ENCODE peak calls at places on chromosome 3, in five cellular contexts. Y is aorta, W is PC-3, I is fibroblast of pulmonary artery, F is psoas muscle. U is an unnamed sample.

GRCh38 chr3:131072845-131073244 is 46.2 kb downstream of the NEK11 start:
- DNase-seq in Y (no peak), W (no peak), I (peak; percentile 92), F (no peak), U (peak; percentile 32)

GRCh38 chr3:31185004-31185357 is 290.5 kb upstream of the GADL1 start:
- DNase-seq in Y (no peak), W (no peak), I (no peak), F (no peak), U (no peak)

GRCh38 chr3:143283432-143284128 is 164.0 kb downstream of the CHST2 start:
- DNase-seq in Y (no peak), W (peak; percentile 89), I (no peak), F (no peak), U (no peak)

GRCh38 chr3:167228135-167228534 is 152.0 kb downstream of the ZBBX start:
- DNase-seq in Y (no peak), W (peak; percentile 75), I (peak; percentile 0), F (no peak), U (no peak)

GRCh38 chr3:158727499-158728377 is 4.5 kb downstream of the RARRES1 start:
- DNase-seq in Y (no peak), W (peak; percentile 84), I (peak; percentile 87), F (no peak), U (peak; percentile 85)

GRCh38 chr3:67418539-67419529 is 235.6 kb downstream of the SUCLG2 start:
- DNase-seq in Y (no peak), W (no peak), I (peak; percentile 71), F (no peak), U (no peak)

GRCh38 chr3:142828703-142829304 is 60.1 kb downstream of the PCOLCE2 start:
- DNase-seq in Y (peak; percentile 93), W (peak; percentile 86), I (peak; percentile 87), F (peak; percentile 81), U (peak; percentile 74)

GRCh38 chr3:161884830-161885229 is 388.2 kb downstream of the OTOL1 start:
- DNase-seq in Y (no peak), W (no peak), I (no peak), F (no peak), U (no peak)

GRCh38 chr3:167837430-167837829 is 101.9 kb downstream of the SERPINI1 start:
- DNase-seq in Y (no peak), W (peak; percentile 52), I (peak; percentile 7), F (no peak), U (peak; percentile 3)

GRCh38 chr3:147890114-147890513 is 480.9 kb downstream of the ZIC1 start:
- DNase-seq in Y (no peak), W (no peak), I (no peak), F (no peak), U (no peak)

GRCh38 chr3:43966126-43966525 is 275.4 kb downstream of the ABHD5 start:
- DNase-seq in Y (no peak), W (no peak), I (no peak), F (no peak), U (no peak)

GRCh38 chr3:138817685-138818084 is 17.0 kb downstream of the PIK3CB start:
- DNase-seq in Y (peak; percentile 8), W (no peak), I (no peak), F (no peak), U (no peak)

GRCh38 chr3:47664519-47664918 is 85.9 kb upstream of the CSPG5 start:
- DNase-seq in Y (no peak), W (peak; percentile 43), I (peak; percentile 14), F (no peak), U (peak; percentile 25)

GRCh38 chr3:9916346-9916733 is 558 bp upstream of the IL17RC start:
- DNase-seq in Y (peak; percentile 77), W (peak; percentile 89), I (peak; percentile 42), F (no peak), U (peak; percentile 25)

GRCh38 chr3:13215940-13216546 is 142.8 kb upstream of the IQSEC1 start:
- DNase-seq in Y (peak; percentile 36), W (peak; percentile 98), I (peak; percentile 30), F (no peak), U (peak; percentile 5)

GRCh38 chr3:123642957-123643330 is 58.1 kb upstream of the HACD2 start:
- DNase-seq in Y (no peak), W (no peak), I (no peak), F (no peak), U (no peak)

GRCh38 chr3:62415312-62415791 is 42.0 kb upstream of the FEZF2 start:
- DNase-seq in Y (no peak), W (no peak), I (no peak), F (no peak), U (no peak)

GRCh38 chr3:105594219-105594618 is 227.5 kb downstream of the ALCAM start:
- DNase-seq in Y (no peak), W (peak; percentile 64), I (no peak), F (no peak), U (no peak)

GRCh38 chr3:49813497-49814174 is at the start of gene UBA7:
- DNase-seq in Y (no peak), W (peak; percentile 14), I (peak; percentile 79), F (peak; percentile 43), U (peak; percentile 81)

GRCh38 chr3:97917813-97918536 is 54.3 kb downstream of the RIOX2 start:
- DNase-seq in Y (no peak), W (no peak), I (peak; percentile 71), F (no peak), U (peak; percentile 48)

GRCh38 chr3:9903238-9903624 is 583 bp downstream of the IL17RE start:
- DNase-seq in Y (no peak), W (peak; percentile 54), I (no peak), F (no peak), U (peak; percentile 14)

GRCh38 chr3:99410789-99411311 is 227.5 kb upstream of the COL8A1 start:
- DNase-seq in Y (peak; percentile 47), W (peak; percentile 12), I (peak; percentile 80), F (no peak), U (peak; percentile 68)

GRCh38 chr3:81339040-81339845 is 422.2 kb downstream of the GBE1 start:
- DNase-seq in Y (no peak), W (peak; percentile 88), I (peak; percentile 32), F (no peak), U (peak; percentile 1)

GRCh38 chr3:181711325-181712135 is at the start of gene SOX2:
- DNase-seq in Y (peak; percentile 82), W (peak; percentile 69), I (peak; percentile 39), F (peak; percentile 56), U (peak; percentile 21)

GRCh38 chr3:146974001-146974400 is 368.9 kb upstream of the PLSCR5 start:
- DNase-seq in Y (no peak), W (no peak), I (no peak), F (no peak), U (no peak)

GRCh38 chr3:129121016-129121791 is 400 bp downstream of the RAB43 start:
- DNase-seq in Y (peak; percentile 78), W (no peak), I (peak; percentile 42), F (peak; percentile 28), U (peak; percentile 47)

GRCh38 chr3:140432176-140432753 is 245.6 kb upstream of the TRIM42 start:
- DNase-seq in Y (no peak), W (no peak), I (no peak), F (no peak), U (no peak)

GRCh38 chr3:194577985-194578905 is 55.0 kb downstream of the TMEM44 start:
- DNase-seq in Y (peak; percentile 93), W (peak; percentile 94), I (peak; percentile 93), F (peak; percentile 60), U (peak; percentile 90)

GRCh38 chr3:53254190-53254809 is 1.5 kb downstream of the TKT start:
- DNase-seq in Y (no peak), W (peak; percentile 38), I (peak; percentile 28), F (no peak), U (no peak)

GRCh38 chr3:58551636-58552180 is 14.7 kb upstream of the ACOX2 start:
- DNase-seq in Y (no peak), W (no peak), I (peak; percentile 69), F (no peak), U (no peak)

GRCh38 chr3:56970401-56971002 is 90.0 kb upstream of the SPATA12 start:
- DNase-seq in Y (no peak), W (no peak), I (peak; percentile 84), F (no peak), U (peak; percentile 41)

GRCh38 chr3:12370758-12371157 is 81.9 kb downstream of the PPARG start:
- DNase-seq in Y (no peak), W (peak; percentile 88), I (peak; percentile 58), F (no peak), U (peak; percentile 60)

GRCh38 chr3:164375995-164376394 is 702.3 kb downstream of the SI start:
- DNase-seq in Y (no peak), W (peak; percentile 16), I (no peak), F (no peak), U (no peak)

GRCh38 chr3:146969356-146969755 is 364.2 kb upstream of the PLSCR5 start:
- DNase-seq in Y (no peak), W (no peak), I (peak; percentile 11), F (no peak), U (peak; percentile 13)

GRCh38 chr3:123949606-123950005 is 11.4 kb downstream of the CCDC14 start:
- DNase-seq in Y (no peak), W (no peak), I (peak; percentile 29), F (no peak), U (peak; percentile 18)

GRCh38 chr3:106707347-106707746 is 669.9 kb upstream of the CCDC54 start:
- DNase-seq in Y (no peak), W (peak; percentile 33), I (no peak), F (no peak), U (no peak)